ENCODE peak calls at places on chromosomes 6 and 20, in four cellular contexts. C is HepG2, K is HCT116, V is K562. A is an unnamed sample.

GRCh38 chr6:46184114-46184513 is 13.3 kb upstream of the ENPP5 start:
- DNase-seq in C (no peak), V (no peak), K (no peak), A (no peak)

GRCh38 chr6:54366647-54367327 is 58.5 kb downstream of the TINAG start:
- DNase-seq in C (no peak), K (peak; percentile 28), V (no peak), A (no peak)

GRCh38 chr20:2133318-2134183 is 31.9 kb downstream of the STK35 start:
- DNase-seq in V (no peak), C (no peak), K (no peak), A (no peak)

GRCh38 chr6:26230336-26230735 is 134.7 kb upstream of the BTN3A2 start:
- DNase-seq in V (no peak), K (no peak), C (no peak), A (no peak)

GRCh38 chr6:159008656-159009288 is 8.8 kb upstream of the RSPH3 start:
- DNase-seq in V (peak; percentile 35), C (peak; percentile 25), K (no peak), A (no peak)

GRCh38 chr6:170200458-170200891 is 90.4 kb downstream of the DLL1 start:
- DNase-seq in C (no peak), V (no peak), K (no peak), A (peak; percentile 29)

GRCh38 chr20:59010995-59011873 is 4.2 kb upstream of the CTSZ start:
- DNase-seq in V (peak; percentile 60), K (no peak), C (peak; percentile 78), A (peak; percentile 26)

GRCh38 chr20:32343438-32343837 is 14.7 kb upstream of the ASXL1 start:
- DNase-seq in C (no peak), V (no peak), K (no peak), A (no peak)

GRCh38 chr6:87151471-87151785 is 3.9 kb upstream of the ZNF292 start:
- DNase-seq in C (no peak), V (no peak), K (no peak), A (no peak)

GRCh38 chr6:223136-223535 is 69.2 kb upstream of the DUSP22 start:
- DNase-seq in C (no peak), K (no peak), V (no peak), A (no peak)

GRCh38 chr20:48149887-48150286 is 364.6 kb upstream of the SULF2 start:
- DNase-seq in C (no peak), V (no peak), K (no peak), A (no peak)

GRCh38 chr6:81241717-81242116 is 510.8 kb downstream of the TENT5A start:
- DNase-seq in K (peak; percentile 27), C (peak; percentile 38), V (no peak), A (no peak)

GRCh38 chr6:11213305-11214106 is 19.0 kb downstream of the NEDD9 start:
- DNase-seq in K (no peak), V (no peak), C (no peak), A (no peak)

GRCh38 chr6:56573142-56573541 is 69.5 kb downstream of the DST start:
- DNase-seq in C (no peak), V (no peak), K (no peak), A (no peak)

GRCh38 chr6:157877149-157877548 is 54.1 kb downstream of the SNX9 start:
- DNase-seq in V (no peak), K (no peak), C (no peak), A (no peak)

GRCh38 chr20:63345328-63346100 is 15.6 kb downstream of the CHRNA4 start:
- DNase-seq in C (no peak), K (no peak), V (no peak), A (no peak)

GRCh38 chr6:34031567-34032383 is 114.1 kb downstream of the GRM4 start:
- DNase-seq in K (no peak), V (no peak), C (no peak), A (no peak)

GRCh38 chr6:134123666-134124208 is 71.3 kb upstream of the SLC2A12 start:
- DNase-seq in V (no peak), K (peak; percentile 94), C (peak; percentile 53), A (no peak)

GRCh38 chr6:43703512-43704429 is 16.2 kb upstream of the MRPS18A start:
- DNase-seq in K (no peak), C (no peak), V (no peak), A (no peak)

GRCh38 chr6:159464827-159465226 is 228.2 kb downstream of the SOD2 start:
- DNase-seq in C (no peak), K (no peak), V (no peak), A (no peak)

GRCh38 chr6:4518506-4518905 is 257.7 kb upstream of the CDYL start:
- DNase-seq in K (no peak), C (no peak), V (no peak), A (no peak)

GRCh38 chr6:7129784-7130569 is 22.2 kb downstream of the RREB1 start:
- DNase-seq in C (peak; percentile 71), K (no peak), V (no peak), A (no peak)

GRCh38 chr20:48287552-48288170 is 502.4 kb upstream of the SULF2 start:
- DNase-seq in K (no peak), V (no peak), C (no peak), A (no peak)

GRCh38 chr6:144749263-144749662 is 464.1 kb downstream of the UTRN start:
- DNase-seq in C (no peak), V (no peak), K (no peak), A (no peak)

GRCh38 chr6:121776054-121776453 is 340.6 kb downstream of the GJA1 start:
- DNase-seq in C (no peak), K (no peak), V (no peak), A (no peak)

GRCh38 chr6:121771937-121772717 is 336.7 kb downstream of the GJA1 start:
- DNase-seq in K (no peak), C (no peak), V (no peak), A (no peak)

GRCh38 chr6:121767254-121767653 is 331.8 kb downstream of the GJA1 start:
- DNase-seq in V (no peak), K (no peak), C (no peak), A (no peak)

GRCh38 chr6:121765060-121765459 is 329.6 kb downstream of the GJA1 start:
- DNase-seq in K (no peak), C (no peak), V (no peak), A (no peak)

DNA sequence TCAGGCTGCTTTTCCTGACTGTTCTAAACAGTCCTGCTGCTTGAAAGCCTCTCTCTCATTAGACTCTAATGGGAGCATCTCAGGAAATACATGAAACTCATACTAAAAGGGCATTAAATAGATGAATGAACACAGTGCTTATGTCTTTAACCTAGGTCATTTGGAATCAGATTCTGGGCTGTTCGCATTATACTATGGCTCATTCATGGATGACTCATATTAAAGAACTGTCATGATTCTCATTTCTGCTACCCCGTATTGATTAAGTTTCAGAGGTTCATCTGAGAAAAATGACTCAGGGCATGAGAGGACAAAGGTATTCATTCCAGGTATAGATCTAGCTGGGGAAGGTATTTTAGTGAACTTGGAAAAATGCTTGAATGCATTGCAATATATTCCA is 335.5 kb downstream of the GJA1 start:
- DNase-seq in C (no peak), V (no peak), K (peak; percentile 24), A (no peak)
- TF ChIP-seq FOSL1 in C (no peak), V (no peak), K (peak; percentile 70), A (no peak)

DNA sequence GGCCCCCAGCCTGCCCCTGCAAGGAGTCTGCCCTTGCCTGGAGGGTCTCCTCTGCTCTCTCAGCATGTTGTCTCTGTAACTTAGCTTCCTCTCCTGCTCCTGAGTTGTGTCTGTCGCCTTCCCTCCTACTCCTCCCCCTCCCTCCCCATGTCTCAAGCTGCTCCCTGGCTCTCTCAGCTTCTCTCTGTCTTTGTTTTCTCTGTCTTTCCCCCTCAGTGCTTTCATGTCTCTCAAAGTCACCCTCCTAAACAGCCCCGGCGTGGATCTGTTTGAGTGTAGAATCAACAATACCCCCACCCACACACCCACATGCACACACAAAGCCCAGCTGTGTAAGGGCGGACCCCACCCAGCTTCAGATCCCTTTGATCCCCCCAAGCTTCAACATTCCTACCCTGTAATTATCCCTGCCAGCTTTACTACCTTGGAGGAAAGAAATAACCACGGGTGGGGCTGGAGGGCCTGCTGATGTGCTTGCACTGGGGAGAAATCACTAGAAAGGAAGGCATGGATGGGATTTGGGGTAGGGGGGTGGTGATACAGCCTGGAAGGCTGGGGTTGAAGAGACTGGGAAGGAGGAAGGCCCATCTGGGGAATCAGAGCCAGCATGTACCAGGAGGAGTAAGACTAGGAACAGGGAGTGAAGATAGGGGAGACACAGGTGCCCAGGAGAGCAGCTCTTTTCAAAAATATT is 1.0 kb upstream of the LY6G6D start:
- DNase-seq in C (peak; percentile 68), K (no peak), V (no peak), A (no peak)
- TF ChIP-seq FOSL1 in C (no peak), K (no peak), V (no peak), A (no peak)

GRCh38 chr6:16624631-16625299 is 136.5 kb downstream of the ATXN1 start:
- DNase-seq in K (no peak), C (no peak), V (no peak), A (no peak)
- TF ChIP-seq FOSL1 in K (no peak), C (no peak), V (no peak), A (no peak)

DNA sequence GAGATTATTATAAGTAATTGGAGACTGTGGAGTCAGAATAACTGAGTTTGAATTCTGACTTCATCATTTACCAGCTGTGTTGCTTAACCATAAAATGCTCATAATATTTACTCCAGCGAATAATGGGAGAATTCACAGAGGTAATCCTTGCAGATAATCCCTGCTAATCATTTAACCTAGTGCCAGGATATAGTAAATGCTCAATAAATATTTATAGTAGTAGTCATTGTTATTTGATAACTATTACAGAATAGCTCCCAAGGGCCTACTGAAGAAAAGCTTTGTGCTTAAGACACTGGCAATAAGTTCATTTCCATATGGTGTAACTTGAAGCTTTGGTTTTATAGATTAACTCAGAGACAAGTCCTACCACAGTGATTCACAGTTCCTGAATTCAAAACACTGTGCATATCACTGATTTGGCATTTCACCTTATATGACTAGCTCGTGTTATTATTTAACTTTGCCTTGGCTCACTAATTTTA is 208.8 kb upstream of the PLCB4 start:
- DNase-seq in C (no peak), K (no peak), V (no peak), A (no peak)
- TF ChIP-seq FOSL1 in C (no peak), K (no peak), V (no peak), A (no peak)

DNA sequence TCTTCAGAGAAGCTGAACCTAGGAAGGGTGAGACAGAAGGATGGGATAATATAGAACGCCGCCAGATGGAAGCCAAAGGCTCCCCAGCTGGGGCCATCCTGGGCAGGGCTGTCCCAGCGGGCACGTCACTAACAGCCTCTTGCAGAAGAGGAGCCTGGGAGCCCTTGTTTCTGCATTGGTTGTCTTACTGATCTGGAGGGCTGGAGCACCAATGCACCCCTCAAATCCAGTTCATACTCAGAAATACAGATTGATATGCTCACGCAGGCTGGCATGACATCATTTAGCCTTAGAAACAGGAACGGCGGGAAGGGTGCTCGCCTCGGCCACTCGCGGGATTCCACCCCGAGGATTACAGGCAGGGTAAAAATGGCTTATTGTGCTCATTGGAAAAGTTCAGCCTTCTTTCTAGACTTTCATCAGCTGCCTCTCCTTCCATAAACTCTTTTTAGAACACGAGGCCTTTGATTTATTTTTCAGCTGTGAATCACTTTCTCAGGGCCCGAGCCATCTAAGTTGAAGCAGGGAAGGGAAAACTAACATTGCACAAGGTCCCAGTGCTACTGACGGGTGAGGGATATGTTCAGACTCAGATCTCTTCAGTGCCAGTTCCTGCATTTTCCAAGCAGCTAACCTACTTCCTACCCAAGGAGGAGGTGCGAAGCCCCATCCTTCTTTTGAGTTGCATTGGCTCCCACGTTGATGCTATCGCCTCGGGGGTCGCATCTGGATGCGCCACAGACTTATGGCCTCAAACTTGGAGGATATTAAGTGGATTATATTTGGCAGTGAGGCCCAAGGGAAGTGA is 82.3 kb downstream of the GMPR start:
- DNase-seq in C (no peak), V (no peak), K (no peak), A (no peak)
- TF ChIP-seq FOSL1 in C (no peak), V (no peak), K (no peak), A (no peak)